ENCODE peak calls at places on chromosomes 12 and 14, in six cellular contexts. K, Z, Y, N, B and J are unnamed samples.

GRCh38 chr12:100348657-100349454 is 8.0 kb upstream of the SLC17A8 start:
- DNase-seq in Z (peak; percentile 29), K (peak; percentile 38), N (no peak), B (no peak), Y (peak; percentile 57), J (peak; percentile 29)

GRCh38 chr12:132308311-132309161 is 20.9 kb downstream of the GALNT9 start:
- DNase-seq in Y (no peak), N (no peak), B (no peak), Z (no peak), K (no peak), J (no peak)

GRCh38 chr12:64780531-64781373 is 21.5 kb upstream of the GNS start:
- DNase-seq in K (no peak), N (peak; percentile 32), Z (no peak), Y (no peak), B (no peak), J (peak; percentile 68)

GRCh38 chr14:63478024-63478423 is 65.2 kb downstream of the PPP2R5E start:
- DNase-seq in Y (no peak), K (no peak), N (no peak), Z (no peak), B (no peak), J (peak; percentile 57)

GRCh38 chr12:1171657-1172056 is 180.6 kb downstream of the ERC1 start:
- DNase-seq in Z (no peak), N (no peak), B (no peak), Y (no peak), K (no peak), J (no peak)

GRCh38 chr12:116928504-116928903 is 17.8 kb downstream of the FBXW8 start:
- DNase-seq in Y (no peak), B (no peak), Z (no peak), N (no peak), K (no peak), J (no peak)

GRCh38 chr14:59189281-59189821 is 884 bp downstream of the DAAM1 start:
- DNase-seq in Y (peak; percentile 35), B (no peak), Z (no peak), N (peak; percentile 12), K (peak; percentile 18), J (peak; percentile 39)

GRCh38 chr12:124743479-124744272 is 120.0 kb downstream of the SCARB1 start:
- DNase-seq in N (no peak), Y (no peak), Z (no peak), B (no peak), K (no peak), J (no peak)

GRCh38 chr14:57493467-57494181 is at the start of gene CCDC198:
- DNase-seq in N (no peak), B (no peak), K (no peak), Y (no peak), Z (peak; percentile 46), J (no peak)

GRCh38 chr12:109302358-109302757 is 6.7 kb downstream of the FOXN4 start:
- DNase-seq in K (no peak), B (no peak), Y (peak; percentile 17), N (no peak), Z (no peak), J (no peak)

GRCh38 chr14:76810953-76811400 is 1.7 kb downstream of the ANGEL1 start:
- DNase-seq in N (no peak), Z (peak; percentile 35), B (no peak), K (peak; percentile 34), Y (peak; percentile 58), J (peak; percentile 50)

DNA sequence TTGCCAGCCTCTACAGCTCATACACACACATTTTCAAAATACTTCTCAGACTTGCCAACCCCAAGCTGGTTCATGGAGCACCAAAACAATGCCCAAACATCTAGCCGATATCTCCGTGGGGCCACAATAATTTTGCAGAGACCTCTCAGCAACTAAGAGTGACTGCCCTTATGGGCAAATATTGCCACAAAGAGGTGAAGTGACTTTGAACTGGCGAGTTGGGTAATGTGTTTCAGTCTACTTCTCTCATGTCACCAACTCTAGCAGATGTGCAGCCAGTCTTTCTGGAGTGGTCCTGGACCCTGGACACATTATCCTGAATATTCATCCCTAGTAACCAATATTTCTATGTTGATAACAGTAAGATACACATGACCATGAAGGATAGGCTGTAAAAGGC is 290.3 kb downstream of the EMP1 start:
- DNase-seq in N (no peak), K (no peak), B (no peak), Y (no peak), Z (no peak), J (no peak)
- TF ChIP-seq CTCF in N (no peak), K (no peak), B (no peak), Y (no peak), Z (no peak), J (no peak)

DNA sequence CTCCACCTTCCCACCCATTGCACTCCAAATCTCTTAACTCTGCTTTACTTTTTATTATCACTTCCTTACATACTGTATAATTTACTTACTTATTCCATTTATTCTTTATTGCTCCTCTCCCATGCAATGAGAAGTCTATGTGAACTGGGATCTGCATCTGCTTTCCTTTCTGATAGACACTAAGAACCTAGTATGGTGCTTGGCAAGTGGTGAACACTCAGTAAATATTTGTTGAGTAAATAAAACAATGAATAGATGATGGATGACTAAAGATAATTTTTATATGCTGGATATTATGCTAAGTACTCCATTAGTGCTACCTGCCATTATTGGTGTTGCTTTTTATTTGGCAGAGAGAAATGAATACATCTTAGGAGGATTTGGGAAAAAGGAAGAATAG is 151.0 kb downstream of the TPH2 start:
- DNase-seq in K (no peak), N (no peak), Z (no peak), B (no peak), Y (no peak), J (no peak)
- TF ChIP-seq CTCF in K (no peak), N (no peak), Z (no peak), B (no peak), Y (no peak), J (no peak)

GRCh38 chr12:130838284-130838950 is 633 bp downstream of the STX2 start:
- DNase-seq in B (no peak), Z (no peak), K (no peak), N (no peak), Y (peak; percentile 40), J (peak; percentile 54)

GRCh38 chr12:130835011-130835410 is 4.0 kb downstream of the STX2 start:
- DNase-seq in Y (no peak), Z (no peak), K (no peak), B (no peak), N (no peak), J (no peak)

GRCh38 chr12:130835436-130835835 is 3.6 kb downstream of the STX2 start:
- DNase-seq in N (no peak), Y (no peak), Z (no peak), K (no peak), B (no peak), J (no peak)

GRCh38 chr12:130838951-130839769 is at the start of gene STX2:
- DNase-seq in B (peak; percentile 54), Y (peak; percentile 82), K (peak; percentile 74), N (peak; percentile 83), Z (peak; percentile 79), J (peak; percentile 98)

GRCh38 chr12:130839770-130840355 is 813 bp upstream of the STX2 start:
- DNase-seq in N (no peak), K (no peak), B (no peak), Y (no peak), Z (no peak), J (no peak)
- TF ChIP-seq CTCF in N (no peak), K (no peak), B (no peak), Y (no peak), Z (no peak), J (no peak)

DNA sequence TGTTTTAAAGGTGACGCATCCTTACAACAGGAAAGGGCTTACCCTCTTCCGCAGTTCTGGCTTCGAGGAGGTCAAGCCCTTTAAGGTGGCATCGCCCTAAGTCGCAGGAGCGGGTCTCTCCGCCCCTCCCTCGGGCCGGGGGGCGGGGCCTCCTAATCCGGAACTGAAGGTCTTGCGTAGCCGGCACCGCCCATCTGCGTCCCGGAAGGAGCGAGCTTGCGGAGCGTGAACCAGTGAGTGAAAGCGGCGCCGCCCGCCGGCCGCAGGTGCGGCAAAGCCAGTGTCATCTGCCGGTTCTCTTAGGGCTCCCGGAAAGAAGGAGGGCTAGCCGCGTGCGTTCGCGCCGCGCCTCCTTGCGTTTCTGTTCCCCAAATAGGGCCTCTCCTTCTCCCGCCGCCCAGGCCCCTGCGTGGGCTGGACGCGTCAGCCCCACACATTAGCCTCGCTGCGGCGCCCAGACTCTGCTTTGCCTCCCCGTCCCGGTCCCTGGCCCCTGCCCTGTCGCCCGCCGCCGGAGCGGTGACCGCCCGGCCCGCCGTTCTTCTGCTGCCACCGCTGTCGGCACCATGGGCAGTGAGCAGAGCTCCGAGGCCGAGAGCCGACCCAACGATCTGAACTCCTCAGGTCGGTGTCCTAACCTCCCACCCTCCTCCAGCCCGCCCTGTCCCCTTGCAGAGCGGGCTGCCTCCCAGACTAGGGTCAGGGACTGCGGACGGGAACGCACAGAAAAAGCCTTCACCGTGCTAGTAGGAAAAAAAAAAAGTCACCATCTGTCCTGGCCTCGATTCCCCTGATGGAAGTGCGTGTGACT is at the start of gene BORCS5:
- DNase-seq in K (peak; percentile 87), B (peak; percentile 57), Z (peak; percentile 92), N (peak; percentile 96), Y (peak; percentile 92), J (peak; percentile 96)
- TF ChIP-seq CTCF in K (no peak), B (peak; percentile 16), Z (no peak), N (peak; percentile 36), Y (peak; percentile 19), J (peak; percentile 29)

GRCh38 chr14:92613008-92613658 is 99.6 kb downstream of the RIN3 start:
- DNase-seq in Z (no peak), K (no peak), B (no peak), Y (no peak), N (no peak), J (peak; percentile 62)
- TF ChIP-seq CTCF in Z (peak; percentile 86), K (peak; percentile 74), B (peak; percentile 77), Y (peak; percentile 84), N (peak; percentile 63), J (peak; percentile 71)

GRCh38 chr12:47782372-47782770 is 9.3 kb downstream of the SLC48A1 start:
- DNase-seq in B (no peak), K (no peak), N (no peak), Z (no peak), Y (no peak), J (no peak)
- TF ChIP-seq CTCF in B (no peak), K (no peak), N (no peak), Z (no peak), Y (no peak), J (no peak)

GRCh38 chr12:120496353-120497340 is 734 bp downstream of the DYNLL1 start:
- DNase-seq in B (peak; percentile 33), K (peak; percentile 56), Y (peak; percentile 50), Z (peak; percentile 51), N (peak; percentile 13), J (peak; percentile 72)
- TF ChIP-seq CTCF in B (peak; percentile 18), K (no peak), Y (no peak), Z (no peak), N (no peak), J (peak; percentile 42)

DNA sequence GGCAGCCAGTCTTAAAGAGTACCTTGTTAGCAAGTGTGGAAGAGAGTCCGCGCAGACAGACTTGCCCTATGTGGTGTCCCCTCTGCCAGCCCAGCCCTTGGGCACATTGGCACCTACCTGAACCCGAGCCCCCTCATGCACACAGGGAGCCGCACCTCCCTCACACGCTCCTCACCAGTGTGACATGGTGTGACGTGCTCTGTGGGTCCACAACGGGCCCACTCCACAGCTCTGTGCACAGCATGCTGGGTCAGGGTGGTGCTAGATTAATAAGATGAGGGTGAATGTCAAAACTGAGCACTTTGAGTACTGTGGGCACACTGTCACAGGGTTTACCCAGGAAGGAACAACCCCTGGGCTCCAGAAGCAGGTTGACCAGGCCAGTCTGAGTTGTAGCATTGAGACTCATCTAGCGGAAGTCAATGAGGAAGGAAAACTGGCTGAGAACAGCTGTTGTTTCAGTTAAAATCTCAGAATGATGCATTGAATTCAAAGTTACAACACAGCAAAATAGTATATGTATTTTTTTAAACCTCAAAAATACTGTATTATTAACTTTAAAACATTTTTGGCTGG is 53.4 kb upstream of the AMN start:
- DNase-seq in B (no peak), Z (no peak), K (no peak), Y (no peak), N (no peak), J (no peak)
- TF ChIP-seq CTCF in B (no peak), Z (no peak), K (no peak), Y (no peak), N (no peak), J (no peak)